ENCODE peak calls at places on chromosomes 4 and X, in six cellular contexts. F, A, Z, S, X and K are unnamed samples.

GRCh38 chr4:151669990-151670389 is 90.8 kb downstream of the GATB start:
- DNase-seq in F (no peak), A (no peak), Z (no peak), S (no peak), X (no peak), K (no peak)

GRCh38 chr4:156946508-156947197 is 24.9 kb downstream of the PDGFC start:
- DNase-seq in F (no peak), A (no peak), Z (peak; percentile 99), S (peak; percentile 85), X (no peak), K (no peak)

GRCh38 chrX:44400588-44400987 is 57.1 kb upstream of the EFHC2 start:
- DNase-seq in F (no peak), A (no peak), Z (peak; percentile 90), S (no peak), X (no peak), K (no peak)

GRCh38 chrX:154457491-154458115 is 478 bp upstream of the PLXNA3 start:
- DNase-seq in F (no peak), A (peak; percentile 68), Z (peak; percentile 61), S (no peak), X (peak; percentile 79), K (no peak)

GRCh38 chrX:275967-276587 is 5.1 kb upstream of the PLCXD1 start:
- DNase-seq in F (peak; percentile 59), A (peak; percentile 39), Z (peak; percentile 75), S (peak; percentile 88), X (peak; percentile 61), K (peak; percentile 40)

GRCh38 chr4:10023806-10024205 is 2.5 kb upstream of the SLC2A9 start:
- DNase-seq in F (no peak), A (no peak), Z (no peak), S (peak; percentile 46), X (no peak), K (no peak)

GRCh38 chrX:81304545-81304944 is 102.6 kb downstream of the SH3BGRL start:
- DNase-seq in F (no peak), A (no peak), Z (no peak), S (no peak), X (no peak), K (no peak)

GRCh38 chrX:13180807-13181206 is 136.4 kb upstream of the FAM9C start:
- DNase-seq in F (no peak), A (no peak), Z (peak; percentile 59), S (no peak), X (no peak), K (no peak)

GRCh38 chr4:8272472-8273428 is 3.2 kb downstream of the HTRA3 start:
- DNase-seq in F (no peak), A (no peak), Z (no peak), S (no peak), X (no peak), K (no peak)

GRCh38 chrX:153592966-153593688 is 5.8 kb downstream of the CCNQ start:
- DNase-seq in F (no peak), A (no peak), Z (no peak), S (no peak), X (no peak), K (no peak)

GRCh38 chr4:26204249-26204825 is 116.5 kb upstream of the RBPJ start:
- DNase-seq in F (no peak), A (no peak), Z (no peak), S (no peak), X (peak; percentile 50), K (no peak)

GRCh38 chr4:105895324-105895608 is at the start of gene NPNT:
- DNase-seq in F (no peak), A (no peak), Z (peak; percentile 62), S (peak; percentile 71), X (no peak), K (no peak)

GRCh38 chr4:98838977-98839618 is 89.8 kb downstream of the EIF4E start:
- DNase-seq in F (no peak), A (no peak), Z (peak; percentile 83), S (no peak), X (no peak), K (no peak)

GRCh38 chrX:79366888-79367749 is at the start of gene ITM2A:
- DNase-seq in F (peak; percentile 12), A (peak; percentile 65), Z (peak; percentile 17), S (peak; percentile 67), X (peak; percentile 80), K (no peak)

GRCh38 chr4:2742823-2743517 is 13.2 kb downstream of the TNIP2 start:
- DNase-seq in F (no peak), A (no peak), Z (no peak), S (no peak), X (no peak), K (no peak)

GRCh38 chr4:168868044-168868855 is 141.8 kb downstream of the CBR4 start:
- DNase-seq in F (no peak), A (no peak), Z (peak; percentile 23), S (no peak), X (no peak), K (no peak)

GRCh38 chrX:153628665-153629064 is 18.3 kb upstream of the DUSP9 start:
- DNase-seq in F (no peak), A (no peak), Z (no peak), S (no peak), X (no peak), K (no peak)

GRCh38 chr4:123596805-123597204 is 200.2 kb downstream of the SPRY1 start:
- DNase-seq in F (no peak), A (no peak), Z (no peak), S (no peak), X (no peak), K (no peak)

GRCh38 chr4:187362937-187363336 is 632.6 kb upstream of the ZFP42 start:
- DNase-seq in F (no peak), A (no peak), Z (no peak), S (no peak), X (no peak), K (no peak)

GRCh38 chr4:163331629-163332360 is 601 bp downstream of the NPY1R start:
- DNase-seq in F (no peak), A (no peak), Z (peak; percentile 27), S (peak; percentile 73), X (no peak), K (no peak)

GRCh38 chr4:2036327-2036726 is 22.8 kb upstream of the NAT8L start:
- DNase-seq in F (no peak), A (no peak), Z (no peak), S (peak; percentile 25), X (no peak), K (no peak)

GRCh38 chrX:118459494-118459893 is 36.1 kb upstream of the DOCK11 start:
- DNase-seq in F (no peak), A (no peak), Z (peak; percentile 47), S (no peak), X (no peak), K (no peak)

GRCh38 chrX:108245462-108245861 is 153.9 kb downstream of the ATG4A start:
- DNase-seq in F (no peak), A (no peak), Z (no peak), S (no peak), X (no peak), K (no peak)

GRCh38 chr4:53682908-53683307 is 91.6 kb upstream of the LNX1 start:
- DNase-seq in F (no peak), A (no peak), Z (no peak), S (no peak), X (no peak), K (no peak)

GRCh38 chrX:108415891-108416290 is 22.3 kb downstream of the COL4A6 start:
- DNase-seq in F (no peak), A (no peak), Z (no peak), S (no peak), X (no peak), K (no peak)

GRCh38 chrX:120014354-120015129 is 62.9 kb downstream of the RHOXF2B start:
- DNase-seq in F (no peak), A (no peak), Z (no peak), S (no peak), X (no peak), K (no peak)

GRCh38 chrX:11097920-11098319 is 13.2 kb upstream of the HCCS start:
- DNase-seq in F (no peak), A (no peak), Z (no peak), S (no peak), X (no peak), K (no peak)

GRCh38 chrX:150806827-150807226 is 91.6 kb downstream of the CD99L2 start:
- DNase-seq in F (no peak), A (no peak), Z (no peak), S (no peak), X (no peak), K (no peak)

GRCh38 chr4:8538703-8539567 is 41.3 kb upstream of the GPR78 start:
- DNase-seq in F (no peak), A (no peak), Z (peak; percentile 94), S (no peak), X (no peak), K (no peak)

GRCh38 chr4:108611360-108611759 is 9.0 kb upstream of the RPL34 start:
- DNase-seq in F (no peak), A (no peak), Z (no peak), S (no peak), X (no peak), K (no peak)

GRCh38 chr4:176393306-176394013 is 73.7 kb downstream of the SPCS3 start:
- DNase-seq in F (no peak), A (no peak), Z (no peak), S (no peak), X (no peak), K (no peak)

GRCh38 chr4:111269439-111269838 is 646.6 kb upstream of the PITX2 start:
- DNase-seq in F (no peak), A (no peak), Z (no peak), S (no peak), X (no peak), K (no peak)

GRCh38 chrX:154025230-154025629 is 5.5 kb upstream of the IRAK1 start:
- DNase-seq in F (no peak), A (no peak), Z (no peak), S (no peak), X (no peak), K (no peak)